ENCODE peak calls at places on chromosomes 13 and 19, in eight cellular contexts. One of them, this sample, is unnamed.

GRCh38 chr19:29812080-29812880 is 489 bp downstream of the CCNE1 start:
- DNase-seq in IMR-90: no peak
- DNase-seq in breast epithelium: no peak
- DNase-seq in psoas muscle: peak; percentile 49
- DNase-seq in prostate gland: no peak
- DNase-seq in uterus: no peak
- DNase-seq in HCT116: no peak
- DNase-seq in cardiac muscle cell: no peak
- DNase-seq in this sample: peak; percentile 69

GRCh38 chr13:35994131-35994966 is 136.8 kb downstream of the DCLK1 start:
- DNase-seq in prostate gland: peak; percentile 68
- DNase-seq in psoas muscle: peak; percentile 81
- DNase-seq in IMR-90: peak; percentile 4
- DNase-seq in cardiac muscle cell: peak; percentile 97
- DNase-seq in breast epithelium: no peak
- DNase-seq in HCT116: no peak
- DNase-seq in uterus: peak; percentile 71
- DNase-seq in this sample: peak; percentile 86

GRCh38 chr13:97432232-97432916 is 1.6 kb upstream of the RAP2A start:
- DNase-seq in psoas muscle: no peak
- DNase-seq in uterus: no peak
- DNase-seq in breast epithelium: no peak
- DNase-seq in prostate gland: no peak
- DNase-seq in IMR-90: no peak
- DNase-seq in cardiac muscle cell: no peak
- DNase-seq in HCT116: no peak
- DNase-seq in this sample: no peak

GRCh38 chr13:102770435-102770834 is 3.2 kb downstream of the TEX30 start:
- DNase-seq in psoas muscle: no peak
- DNase-seq in IMR-90: no peak
- DNase-seq in prostate gland: no peak
- DNase-seq in uterus: no peak
- DNase-seq in breast epithelium: no peak
- DNase-seq in HCT116: no peak
- DNase-seq in cardiac muscle cell: no peak
- DNase-seq in this sample: no peak

GRCh38 chr19:14107581-14108461 is 9.7 kb downstream of the PRKACA start:
- DNase-seq in IMR-90: no peak
- DNase-seq in cardiac muscle cell: peak; percentile 44
- DNase-seq in breast epithelium: no peak
- DNase-seq in uterus: no peak
- DNase-seq in psoas muscle: peak; percentile 83
- DNase-seq in HCT116: no peak
- DNase-seq in prostate gland: no peak
- DNase-seq in this sample: no peak

GRCh38 chr13:64130600-64130999 is 2715.0 kb upstream of the PCDH20 start:
- DNase-seq in IMR-90: no peak
- DNase-seq in breast epithelium: no peak
- DNase-seq in HCT116: no peak
- DNase-seq in prostate gland: no peak
- DNase-seq in cardiac muscle cell: peak; percentile 1
- DNase-seq in uterus: no peak
- DNase-seq in psoas muscle: peak; percentile 50
- DNase-seq in this sample: no peak

GRCh38 chr19:19746286-19747213 is 13.6 kb upstream of the ZNF14 start:
- DNase-seq in breast epithelium: no peak
- DNase-seq in IMR-90: no peak
- DNase-seq in cardiac muscle cell: no peak
- DNase-seq in prostate gland: no peak
- DNase-seq in uterus: no peak
- DNase-seq in HCT116: no peak
- DNase-seq in psoas muscle: no peak
- DNase-seq in this sample: no peak

GRCh38 chr19:45414468-45414867 is 8.0 kb downstream of the POLR1G start:
- DNase-seq in IMR-90: no peak
- DNase-seq in psoas muscle: no peak
- DNase-seq in prostate gland: no peak
- DNase-seq in cardiac muscle cell: no peak
- DNase-seq in breast epithelium: no peak
- DNase-seq in uterus: no peak
- DNase-seq in HCT116: no peak
- DNase-seq in this sample: no peak

GRCh38 chr13:46100191-46100877 is 4.5 kb downstream of the CPB2 start:
- DNase-seq in prostate gland: no peak
- DNase-seq in HCT116: no peak
- DNase-seq in psoas muscle: no peak
- DNase-seq in breast epithelium: no peak
- DNase-seq in uterus: no peak
- DNase-seq in IMR-90: no peak
- DNase-seq in cardiac muscle cell: no peak
- DNase-seq in this sample: no peak

GRCh38 chr13:78299832-78300623 is 303.3 kb downstream of the POU4F1 start:
- DNase-seq in prostate gland: no peak
- DNase-seq in uterus: no peak
- DNase-seq in psoas muscle: no peak
- DNase-seq in IMR-90: no peak
- DNase-seq in cardiac muscle cell: no peak
- DNase-seq in HCT116: no peak
- DNase-seq in breast epithelium: no peak
- DNase-seq in this sample: no peak

GRCh38 chr13:28636078-28636477 is 22.9 kb upstream of the POMP start:
- DNase-seq in uterus: no peak
- DNase-seq in prostate gland: no peak
- DNase-seq in HCT116: no peak
- DNase-seq in psoas muscle: no peak
- DNase-seq in breast epithelium: no peak
- DNase-seq in cardiac muscle cell: peak; percentile 23
- DNase-seq in IMR-90: peak; percentile 84
- DNase-seq in this sample: no peak

GRCh38 chr13:28636677-28637317 is 22.1 kb upstream of the POMP start:
- DNase-seq in HCT116: peak; percentile 52
- DNase-seq in prostate gland: no peak
- DNase-seq in cardiac muscle cell: peak; percentile 80
- DNase-seq in IMR-90: peak; percentile 89
- DNase-seq in uterus: no peak
- DNase-seq in psoas muscle: no peak
- DNase-seq in breast epithelium: peak; percentile 44
- DNase-seq in this sample: no peak

GRCh38 chr13:28640861-28641599 is 17.9 kb upstream of the POMP start:
- DNase-seq in IMR-90: no peak
- DNase-seq in breast epithelium: no peak
- DNase-seq in prostate gland: no peak
- DNase-seq in psoas muscle: no peak
- DNase-seq in HCT116: no peak
- DNase-seq in uterus: no peak
- DNase-seq in cardiac muscle cell: no peak
- DNase-seq in this sample: no peak

GRCh38 chr13:28638756-28639155 is 20.2 kb upstream of the POMP start:
- DNase-seq in cardiac muscle cell: no peak
- DNase-seq in breast epithelium: no peak
- DNase-seq in HCT116: no peak
- DNase-seq in prostate gland: no peak
- DNase-seq in IMR-90: no peak
- DNase-seq in uterus: no peak
- DNase-seq in psoas muscle: no peak
- DNase-seq in this sample: no peak

DNA sequence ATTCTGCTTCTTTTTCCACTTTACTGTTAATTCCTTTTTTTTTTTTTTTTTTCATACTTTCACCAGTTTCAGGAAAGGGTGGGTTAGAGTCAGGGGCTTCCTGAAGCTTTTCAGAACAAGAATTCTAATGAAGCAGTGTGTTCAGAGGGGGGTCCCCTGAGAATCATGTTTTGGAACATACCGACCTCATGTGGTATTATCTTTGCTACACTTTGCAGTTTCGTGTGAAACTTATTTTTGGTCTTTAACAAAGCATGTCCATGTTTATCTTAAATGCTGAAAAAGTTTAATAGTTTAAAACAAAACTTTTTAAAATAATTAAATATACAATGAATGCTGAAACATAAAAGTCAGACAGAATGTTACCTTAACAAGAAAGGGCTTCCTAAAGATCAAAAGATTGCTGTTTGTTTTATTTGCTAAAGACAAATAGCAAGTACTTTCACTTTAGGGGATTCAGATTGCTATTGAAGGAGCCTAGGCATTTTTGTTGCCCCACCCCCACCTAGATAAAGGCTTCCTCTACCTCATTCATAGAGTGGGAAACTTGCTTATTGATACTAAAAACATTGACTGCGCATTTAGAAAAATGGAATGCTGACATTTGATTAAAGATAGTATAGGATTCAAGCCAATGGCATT is 21.1 kb upstream of the POMP start:
- DNase-seq in uterus: no peak
- DNase-seq in IMR-90: no peak
- DNase-seq in prostate gland: no peak
- DNase-seq in cardiac muscle cell: no peak
- DNase-seq in psoas muscle: no peak
- DNase-seq in breast epithelium: no peak
- DNase-seq in HCT116: no peak
- DNase-seq in this sample: no peak
- H3K4me1 ChIP-seq in uterus: no peaks in the 10 kb centered on the region
- H3K4me1 ChIP-seq in IMR-90: no peaks in the 10 kb centered on the region
- H3K4me1 ChIP-seq in prostate gland: no peaks in the 10 kb centered on the region
- H3K4me1 ChIP-seq in cardiac muscle cell: peaks cover 3% of the 10 kb centered on the region
- H3K4me1 ChIP-seq in psoas muscle: no peaks in the 10 kb centered on the region
- H3K4me1 ChIP-seq in breast epithelium: no peaks in the 10 kb centered on the region
- H3K4me1 ChIP-seq in HCT116: no peaks in the 10 kb centered on the region
- H3K4me1 ChIP-seq in this sample: peaks cover 23% of the 10 kb centered on the region

GRCh38 chr13:76884167-76884566 is 2.0 kb downstream of the KCTD12 start:
- DNase-seq in HCT116: no peak
- DNase-seq in breast epithelium: peak; percentile 29
- DNase-seq in prostate gland: no peak
- DNase-seq in IMR-90: no peak
- DNase-seq in cardiac muscle cell: peak; percentile 73
- DNase-seq in uterus: peak; percentile 38
- DNase-seq in psoas muscle: peak; percentile 54
- DNase-seq in this sample: peak; percentile 34
- TF ChIP-seq CTCF in HCT116: no peak
- TF ChIP-seq CTCF in breast epithelium: no peak
- TF ChIP-seq CTCF in prostate gland: no peak
- TF ChIP-seq CTCF in IMR-90: no peak
- TF ChIP-seq CTCF in cardiac muscle cell: peak; percentile 68
- TF ChIP-seq CTCF in uterus: peak; percentile 4
- TF ChIP-seq CTCF in psoas muscle: no peak
- TF ChIP-seq CTCF in this sample: no peak

GRCh38 chr13:99895999-99896695 is 75.4 kb downstream of the ZIC5 start:
- DNase-seq in cardiac muscle cell: no peak
- DNase-seq in prostate gland: no peak
- DNase-seq in HCT116: no peak
- DNase-seq in psoas muscle: no peak
- DNase-seq in IMR-90: no peak
- DNase-seq in breast epithelium: no peak
- DNase-seq in uterus: no peak
- DNase-seq in this sample: no peak

GRCh38 chr13:99895428-99895998 is 76.1 kb downstream of the ZIC5 start:
- DNase-seq in IMR-90: no peak
- DNase-seq in psoas muscle: no peak
- DNase-seq in HCT116: no peak
- DNase-seq in uterus: no peak
- DNase-seq in cardiac muscle cell: peak; percentile 5
- DNase-seq in breast epithelium: no peak
- DNase-seq in prostate gland: no peak
- DNase-seq in this sample: no peak

GRCh38 chr13:99894105-99894504 is 77.5 kb downstream of the ZIC5 start:
- DNase-seq in IMR-90: no peak
- DNase-seq in prostate gland: no peak
- DNase-seq in cardiac muscle cell: no peak
- DNase-seq in breast epithelium: no peak
- DNase-seq in HCT116: no peak
- DNase-seq in uterus: no peak
- DNase-seq in psoas muscle: no peak
- DNase-seq in this sample: no peak

GRCh38 chr13:99893567-99893966 is 78.0 kb downstream of the ZIC5 start:
- DNase-seq in cardiac muscle cell: no peak
- DNase-seq in psoas muscle: no peak
- DNase-seq in breast epithelium: no peak
- DNase-seq in prostate gland: no peak
- DNase-seq in uterus: no peak
- DNase-seq in HCT116: no peak
- DNase-seq in IMR-90: no peak
- DNase-seq in this sample: no peak

DNA sequence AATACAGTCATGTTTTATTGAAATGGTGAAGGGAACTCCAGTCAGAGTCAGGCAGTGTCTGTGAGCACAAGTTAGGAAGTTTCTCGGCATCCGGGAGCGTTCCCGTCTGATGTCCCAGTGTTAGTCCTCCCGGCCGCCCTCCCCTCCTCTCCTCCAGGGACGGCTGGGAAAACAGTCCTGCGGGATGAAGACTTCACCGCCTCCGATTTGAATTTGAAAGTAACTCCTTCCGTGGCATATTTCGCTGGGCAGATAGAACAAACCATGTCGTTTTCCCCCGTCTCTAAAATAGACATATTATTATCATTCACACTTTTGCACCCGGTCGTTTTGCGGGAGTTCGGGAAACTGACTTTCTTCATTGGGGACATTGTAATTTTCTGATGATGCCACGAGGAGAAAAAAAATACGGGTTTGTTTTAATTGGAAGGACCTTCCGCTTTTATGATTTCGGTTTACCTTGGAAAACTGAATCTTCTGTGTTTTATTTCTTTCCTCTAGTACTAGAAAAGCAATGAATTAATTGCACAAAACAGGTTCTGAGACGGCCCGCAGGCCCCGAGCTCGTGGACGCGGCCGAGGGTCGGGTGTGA is 76.6 kb downstream of the ZIC5 start:
- DNase-seq in uterus: no peak
- DNase-seq in psoas muscle: no peak
- DNase-seq in breast epithelium: no peak
- DNase-seq in HCT116: no peak
- DNase-seq in prostate gland: no peak
- DNase-seq in IMR-90: no peak
- DNase-seq in cardiac muscle cell: no peak
- DNase-seq in this sample: no peak
- H3K4me3 ChIP-seq in uterus: peak overlapping the region; percentile 15
- H3K4me3 ChIP-seq in psoas muscle: peak overlapping the region; percentile 54
- H3K4me3 ChIP-seq in breast epithelium: peak overlapping the region; percentile 31
- H3K4me3 ChIP-seq in HCT116: no peak overlapping the region
- H3K4me3 ChIP-seq in prostate gland: peak overlapping the region; percentile 18
- H3K4me3 ChIP-seq in IMR-90: no peak overlapping the region
- H3K4me3 ChIP-seq in cardiac muscle cell: no peak overlapping the region
- H3K4me3 ChIP-seq in this sample: peak overlapping the region; percentile 50

DNA sequence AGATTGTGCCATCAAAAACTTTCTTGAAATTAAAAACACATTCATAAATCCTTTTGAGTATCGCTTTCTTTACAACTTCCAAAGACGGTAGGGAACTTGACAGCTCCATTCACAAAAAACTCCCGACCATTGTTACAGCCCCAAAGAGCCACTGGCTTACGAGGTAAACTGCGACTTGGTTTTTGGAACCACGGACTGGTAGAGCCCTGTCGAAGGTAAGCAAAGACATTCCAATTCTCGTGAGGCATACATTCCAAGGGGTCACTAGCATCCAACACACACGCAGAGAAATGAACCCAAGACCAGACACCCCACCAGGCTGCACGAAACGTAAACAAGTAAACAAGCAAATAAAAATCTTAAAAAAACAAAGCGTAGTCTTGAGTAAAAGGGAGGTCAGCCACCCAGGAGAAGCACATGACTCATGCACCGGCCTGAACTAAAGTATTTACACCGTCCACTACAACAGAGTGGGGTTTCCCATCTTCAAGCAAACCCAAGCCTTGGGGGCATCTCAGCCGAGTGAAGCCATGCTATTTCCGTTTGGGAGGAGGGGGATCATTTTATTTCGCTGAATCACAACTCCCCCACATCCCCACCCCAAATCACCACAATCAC is 1.4 kb downstream of the BRD4 start:
- DNase-seq in cardiac muscle cell: peak; percentile 64
- DNase-seq in HCT116: no peak
- DNase-seq in IMR-90: peak; percentile 89
- DNase-seq in prostate gland: no peak
- DNase-seq in breast epithelium: peak; percentile 39
- DNase-seq in uterus: no peak
- DNase-seq in psoas muscle: no peak
- DNase-seq in this sample: no peak
- H3K4me1 ChIP-seq in cardiac muscle cell: peaks cover 47% of the 10 kb centered on the region
- H3K4me1 ChIP-seq in HCT116: peaks cover 3% of the 10 kb centered on the region
- H3K4me1 ChIP-seq in IMR-90: peaks cover 16% of the 10 kb centered on the region
- H3K4me1 ChIP-seq in prostate gland: peaks cover 9% of the 10 kb centered on the region
- H3K4me1 ChIP-seq in breast epithelium: peaks cover 3% of the 10 kb centered on the region
- H3K4me1 ChIP-seq in uterus: peaks cover 26% of the 10 kb centered on the region
- H3K4me1 ChIP-seq in psoas muscle: peaks cover 73% of the 10 kb centered on the region
- H3K4me1 ChIP-seq in this sample: peaks cover 67% of the 10 kb centered on the region

This sample was measured in tibial artery.